ENCODE peak calls at places on chromosome 12, in four cellular contexts. T is GM12878, U is HepG2, I is K562. W is an unnamed sample.

GRCh38 chr12:121132601-121133481 is at the start of gene P2RX7:
- DNase-seq in U (no peak), T (peak; percentile 40), I (no peak), W (peak; percentile 79)

GRCh38 chr12:13680916-13681315 is 300.5 kb downstream of the GRIN2B start:
- DNase-seq in U (no peak), I (no peak), T (no peak), W (no peak)

GRCh38 chr12:64678248-64678647 is 68.0 kb downstream of the RASSF3 start:
- DNase-seq in I (no peak), U (no peak), T (no peak), W (no peak)

GRCh38 chr12:66176525-66176924 is 6.7 kb upstream of the TMBIM4 start:
- DNase-seq in T (no peak), U (no peak), I (no peak), W (no peak)

GRCh38 chr12:125271850-125272249 is 206.6 kb downstream of the AACS start:
- DNase-seq in T (no peak), U (no peak), I (no peak), W (no peak)

GRCh38 chr12:30599631-30600030 is 96.0 kb downstream of the IPO8 start:
- DNase-seq in U (peak; percentile 97), I (no peak), T (no peak), W (no peak)

GRCh38 chr12:131085125-131085815 is 131.6 kb downstream of the ADGRD1 start:
- DNase-seq in I (no peak), T (no peak), U (no peak), W (no peak)

GRCh38 chr12:93572712-93573551 is 457 bp downstream of the SOCS2 start:
- DNase-seq in T (no peak), I (no peak), U (no peak), W (peak; percentile 79)

GRCh38 chr12:5294274-5294673 is 137.6 kb upstream of the NTF3 start:
- DNase-seq in U (no peak), T (no peak), I (no peak), W (no peak)

GRCh38 chr12:122412851-122413433 is 9.5 kb downstream of the CLIP1 start:
- DNase-seq in I (no peak), U (no peak), T (no peak), W (no peak)

GRCh38 chr12:59151243-59151642 is 230.9 kb upstream of the LRIG3 start:
- DNase-seq in I (no peak), U (no peak), T (no peak), W (no peak)

GRCh38 chr12:59155448-59155847 is 235.1 kb upstream of the LRIG3 start:
- DNase-seq in I (no peak), U (no peak), T (no peak), W (no peak)

GRCh38 chr12:59149995-59150642 is 229.8 kb upstream of the LRIG3 start:
- DNase-seq in U (peak; percentile 77), T (peak; percentile 21), I (peak; percentile 16), W (peak; percentile 94)
- TF ChIP-seq CREB1 in U (no peak), T (no peak), I (no peak), W (no peak)

DNA sequence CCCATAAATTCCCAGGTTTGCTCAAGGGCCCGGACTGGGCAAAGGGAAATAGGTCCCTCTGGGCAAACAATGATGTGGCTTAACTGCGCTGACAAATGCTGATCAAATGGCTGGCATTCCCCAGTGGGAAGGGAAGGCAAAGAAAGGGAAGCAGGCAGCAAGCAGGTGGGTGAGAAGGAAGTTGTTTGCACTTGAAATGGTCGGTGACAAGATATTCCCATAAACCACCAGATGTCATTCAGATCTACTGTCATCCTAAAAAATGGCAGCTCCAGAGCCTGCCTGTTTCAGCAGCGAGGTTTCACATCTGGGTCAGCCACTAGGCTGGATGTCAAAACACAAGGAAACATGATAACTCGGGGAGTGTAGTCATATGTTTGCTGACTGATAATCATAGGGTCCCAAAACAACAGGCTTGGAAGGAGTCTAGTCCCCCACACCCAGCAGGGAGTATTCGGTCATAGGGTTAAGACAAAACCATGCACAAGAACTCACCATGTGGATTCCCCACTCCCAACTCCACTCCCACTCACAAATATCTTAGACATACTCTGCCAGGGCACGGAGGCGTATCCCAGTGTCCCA is 37.9 kb upstream of the MDM1 start:
- DNase-seq in T (no peak), I (no peak), U (no peak), W (no peak)
- TF ChIP-seq JUNB in T (no peak), I (no peak), U (no peak), W (no peak)

GRCh38 chr12:11698729-11699128 is 49.3 kb downstream of the ETV6 start:
- DNase-seq in T (no peak), I (no peak), U (no peak), W (no peak)
- H3K4me1 ChIP-seq in T (peaks cover 21% of the 10 kb centered on the region), I (no peaks in the 10 kb centered on the region), U (peaks cover 52% of the 10 kb centered on the region), W (peaks cover 20% of the 10 kb centered on the region)

DNA sequence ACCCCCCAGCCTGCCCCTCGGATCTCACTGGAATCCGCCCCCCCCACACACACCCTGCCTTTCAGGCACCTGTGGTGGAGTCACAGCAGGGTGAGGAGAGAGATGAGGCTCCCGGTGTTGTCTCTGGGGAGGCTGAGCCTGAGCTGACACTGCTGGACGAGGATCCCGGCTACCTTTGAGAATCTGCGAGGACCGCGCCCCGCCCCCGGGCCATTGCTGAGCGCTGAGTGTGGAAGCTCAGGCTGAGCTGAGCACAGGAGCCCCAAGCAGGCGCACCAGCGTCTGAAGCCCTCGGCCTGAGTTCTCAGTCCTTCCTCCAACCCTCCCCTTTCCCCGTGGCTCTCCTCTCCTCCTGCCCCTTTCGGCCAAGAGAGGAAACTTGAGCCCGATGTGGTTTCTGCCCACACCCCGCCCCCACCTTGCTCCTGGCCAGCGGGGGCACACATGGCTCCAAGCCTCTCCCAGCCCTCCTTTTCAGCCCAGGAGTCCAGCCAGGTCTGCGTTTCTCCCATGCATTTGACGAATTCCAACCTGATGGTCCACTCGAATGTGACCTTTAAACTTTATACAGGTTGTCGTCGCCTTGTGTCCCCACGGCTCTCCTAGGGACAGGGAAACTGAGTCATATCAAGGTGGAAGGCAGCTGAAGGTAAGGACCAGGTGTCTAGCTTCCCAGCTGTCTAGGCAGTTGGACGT is at the start of gene NFE2:
- DNase-seq in I (peak; percentile 71), U (peak; percentile 58), T (no peak), W (peak; percentile 92)
- TF ChIP-seq CREB1 in I (no peak), U (no peak), T (no peak), W (peak; percentile 9)

DNA sequence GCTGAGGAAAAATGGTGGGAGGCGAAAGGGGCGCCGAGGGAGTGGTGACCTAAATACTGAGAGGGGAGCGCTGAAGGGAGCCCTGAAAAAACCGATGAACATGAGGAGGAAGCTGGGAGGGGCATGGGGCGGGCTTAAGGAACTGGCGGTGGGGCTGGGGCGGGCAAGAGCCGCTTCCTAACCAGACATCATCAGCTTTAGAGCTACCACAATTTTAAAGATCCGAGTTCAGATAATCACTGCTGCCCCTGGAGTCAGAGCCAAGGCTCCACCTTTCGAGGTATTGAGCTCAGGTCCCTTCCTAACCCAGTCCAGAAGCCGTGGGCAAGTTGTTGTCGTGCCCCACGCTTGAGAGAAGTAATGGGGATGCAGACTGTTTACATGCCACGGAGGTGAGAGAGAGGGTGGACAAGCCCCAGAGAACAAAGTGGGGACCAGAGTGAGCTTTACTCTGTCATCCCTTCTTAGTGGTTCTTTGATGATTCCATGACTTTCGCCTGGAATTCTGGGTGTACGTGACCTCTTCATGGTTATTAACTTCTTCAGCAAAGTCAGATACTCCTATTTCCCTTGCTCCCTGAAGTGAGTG is 393 bp downstream of the ORMDL2 start:
- DNase-seq in I (peak; percentile 76), T (no peak), U (no peak), W (no peak)
- TF ChIP-seq JUNB in I (no peak), T (no peak), U (no peak), W (no peak)

DNA sequence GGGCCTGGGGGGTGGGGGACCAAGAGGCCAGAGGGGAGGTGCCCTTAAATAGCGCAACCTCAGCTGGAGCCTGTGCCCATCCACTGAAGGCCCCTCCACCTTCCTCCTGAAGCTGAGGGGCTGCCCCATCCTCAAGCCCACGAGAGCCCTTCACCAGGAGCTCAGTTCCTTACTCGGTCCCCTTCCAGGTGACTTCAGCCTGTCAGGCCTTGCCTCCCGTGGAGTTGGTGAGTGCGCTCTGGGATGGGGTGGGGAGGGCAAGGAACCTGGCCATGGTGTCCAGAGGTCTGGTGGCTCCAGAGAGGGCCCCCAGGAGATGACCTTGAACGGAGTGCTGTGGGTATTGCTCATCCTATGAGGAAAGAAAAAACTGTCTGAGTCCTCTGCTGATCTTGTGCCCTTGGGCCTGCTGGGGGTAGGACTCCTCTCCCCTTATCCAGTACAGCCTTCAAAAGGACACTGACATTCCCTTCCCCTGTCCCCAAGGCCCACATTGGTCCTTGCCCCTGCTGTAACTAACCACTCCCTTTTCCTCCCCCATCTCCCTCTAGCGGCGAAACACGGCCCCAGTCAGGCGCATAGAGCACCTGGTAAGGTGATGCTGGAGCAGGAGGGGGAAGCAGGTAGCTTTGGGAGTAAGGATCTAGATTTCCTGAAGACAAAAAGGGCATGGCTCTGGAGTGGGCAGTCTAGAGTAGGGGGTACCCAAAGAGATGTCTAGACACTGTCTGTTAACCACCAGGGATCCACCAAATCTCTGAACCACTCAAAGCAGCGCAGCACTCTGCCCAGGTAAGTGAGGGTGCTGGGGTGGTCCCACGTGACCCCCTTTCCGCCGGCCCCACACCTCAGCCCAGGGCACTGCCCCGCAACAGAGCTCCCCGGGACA is 3.6 kb downstream of the TNS2 start:
- DNase-seq in T (no peak), U (peak; percentile 77), I (peak; percentile 32), W (peak; percentile 94)
- H3K4me1 ChIP-seq in T (peaks cover 15% of the 10 kb centered on the region), U (peaks cover 49% of the 10 kb centered on the region), I (peaks cover 42% of the 10 kb centered on the region), W (peaks cover 44% of the 10 kb centered on the region)

DNA sequence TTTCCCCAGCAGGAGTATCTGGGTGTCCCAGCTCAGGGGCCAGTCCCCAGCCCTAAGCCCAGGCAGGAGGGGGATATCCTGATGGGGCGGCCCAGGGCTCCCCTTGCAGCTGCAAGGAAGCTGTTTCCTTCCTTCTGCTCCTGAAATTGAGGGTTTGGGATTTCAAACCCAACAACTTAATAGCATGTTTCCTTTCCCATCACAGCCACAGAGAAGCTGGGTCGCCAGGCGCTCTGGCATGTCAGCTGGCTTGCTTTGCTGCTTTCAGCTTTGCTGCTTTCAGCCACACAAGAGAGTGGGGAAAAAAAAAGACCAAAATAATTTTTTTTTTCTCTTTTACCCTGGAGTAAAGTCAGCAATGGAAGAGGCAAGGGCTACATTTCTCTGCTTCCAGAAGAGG is 30.0 kb downstream of the HVCN1 start:
- DNase-seq in U (no peak), I (no peak), T (no peak), W (no peak)
- TF ChIP-seq CREB1 in U (no peak), I (no peak), T (no peak), W (no peak)

DNA sequence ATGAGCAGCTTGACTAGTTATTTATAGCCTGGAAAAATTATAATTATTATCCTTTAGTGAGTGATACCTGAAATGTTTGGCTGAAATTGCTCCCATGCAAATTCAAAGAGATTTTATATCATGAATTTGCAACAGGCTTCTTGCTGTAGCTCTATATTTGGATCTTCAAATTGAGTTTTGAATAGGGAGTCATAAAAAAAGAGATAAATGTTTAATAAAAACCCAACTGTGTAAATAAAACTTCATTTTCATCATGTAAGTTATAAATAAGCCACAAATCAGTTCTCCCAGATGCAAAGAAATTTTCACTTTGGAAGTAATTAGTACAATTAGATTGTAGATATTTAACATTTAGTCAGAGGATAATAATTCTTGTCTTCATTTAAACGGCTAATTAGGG is at the start of gene TAS2R8:
- DNase-seq in T (no peak), U (no peak), I (no peak), W (no peak)
- TF ChIP-seq JUNB in T (no peak), U (no peak), I (no peak), W (no peak)

GRCh38 chr12:106767954-106768501 is 6.5 kb upstream of the RIC8B start:
- DNase-seq in I (no peak), U (no peak), T (no peak), W (peak; percentile 77)
- H3K4me1 ChIP-seq in I (peaks cover 3% of the 10 kb centered on the region), U (peaks cover 70% of the 10 kb centered on the region), T (peaks cover 14% of the 10 kb centered on the region), W (peaks cover 45% of the 10 kb centered on the region)

DNA sequence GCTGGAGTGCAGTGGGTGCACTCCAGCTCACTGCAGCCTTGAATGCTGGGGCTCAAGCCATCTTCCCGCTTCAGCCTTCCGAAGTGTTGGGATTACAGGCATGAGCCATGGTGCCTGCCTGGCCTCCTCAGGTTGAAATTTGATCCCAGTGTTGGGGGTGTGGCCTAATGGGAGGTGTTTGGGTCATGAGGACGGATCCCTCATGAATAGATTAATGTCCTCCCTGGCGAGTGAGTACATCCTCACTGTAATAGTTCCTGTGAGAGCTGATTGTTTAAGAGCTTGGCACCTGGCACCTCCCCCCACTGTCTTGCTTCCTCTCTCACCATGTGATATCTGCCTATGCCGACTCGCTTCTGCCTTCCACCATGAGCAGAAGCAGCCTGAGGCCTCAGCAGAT is 84.7 kb downstream of the TSPAN9 start:
- DNase-seq in T (no peak), U (peak; percentile 15), I (no peak), W (peak; percentile 79)
- TF ChIP-seq CREB1 in T (no peak), U (no peak), I (no peak), W (no peak)